ENCODE peak calls at places on chromosomes 4 and X, in four cellular contexts. I is OCI-LY7, G is ovary, D is right lobe of liver. K is an unnamed sample.
A peak's percentile ranks its signal among the peaks of the same experiment; 100 is the strongest.

GRCh38 chrX:8738588-8739189 is 6.8 kb upstream of the ANOS1 start:
- DNase-seq in I (peak; percentile 9), D (no peak), G (peak; percentile 50), K (no peak)

GRCh38 chrX:154727418-154728323 is 23.2 kb downstream of the GAB3 start:
- DNase-seq in G (peak; percentile 55), D (peak; percentile 65), I (no peak), K (no peak)

GRCh38 chr4:32985256-32985655 is 2265.1 kb downstream of the PCDH7 start:
- DNase-seq in G (no peak), D (no peak), I (no peak), K (no peak)

GRCh38 chr4:36758312-36758690 is 476.9 kb downstream of the DTHD1 start:
- DNase-seq in I (no peak), D (no peak), G (no peak), K (no peak)

GRCh38 chrX:49999048-49999447 is 76.7 kb downstream of the CLCN5 start:
- DNase-seq in D (no peak), G (no peak), I (no peak), K (no peak)

GRCh38 chr4:39614487-39615162 is 24.0 kb downstream of the SMIM14 start:
- DNase-seq in I (no peak), D (no peak), G (no peak), K (no peak)

GRCh38 chr4:53497446-53498069 is 93.7 kb downstream of the LNX1 start:
- DNase-seq in I (no peak), D (peak; percentile 65), G (peak; percentile 74), K (no peak)

GRCh38 chr4:41538887-41539498 is 1.0 kb downstream of the LIMCH1 start:
- DNase-seq in D (no peak), I (no peak), G (no peak), K (no peak)

GRCh38 chrX:119238557-119238956 is 2.5 kb downstream of the PGRMC1 start:
- DNase-seq in I (no peak), G (no peak), D (no peak), K (no peak)

GRCh38 chr4:22595684-22596083 is 79.8 kb upstream of the ADGRA3 start:
- DNase-seq in I (no peak), D (no peak), G (no peak), K (no peak)

GRCh38 chrX:100673397-100673953 is 29.5 kb downstream of the SRPX2 start:
- DNase-seq in I (no peak), G (no peak), D (no peak), K (no peak)

GRCh38 chrX:129724767-129725166 is 14.0 kb upstream of the XPNPEP2 start:
- DNase-seq in I (no peak), D (no peak), G (no peak), K (no peak)

GRCh38 chrX:82141942-82142341 is 940.0 kb downstream of the SH3BGRL start:
- DNase-seq in I (no peak), D (no peak), G (no peak), K (peak; percentile 45)

GRCh38 chrX:30957753-30958152 is 68.7 kb upstream of the TAB3 start:
- DNase-seq in G (no peak), D (no peak), I (no peak), K (no peak)

GRCh38 chrX:136866337-136867095 is 14.0 kb downstream of the RBMX start:
- DNase-seq in G (peak; percentile 43), D (no peak), I (no peak), K (no peak)

GRCh38 chr4:162485486-162485885 is 321.7 kb upstream of the FSTL5 start:
- DNase-seq in D (no peak), G (no peak), I (no peak), K (no peak)

GRCh38 chr4:45350438-45350837 is 624.1 kb upstream of the GNPDA2 start:
- DNase-seq in G (no peak), I (no peak), D (no peak), K (no peak)

GRCh38 chr4:111652986-111653385 is 492.3 kb upstream of the FAM241A start:
- DNase-seq in D (no peak), I (no peak), G (no peak), K (no peak)

GRCh38 chr4:150078041-150078995 is at the start of gene DCLK2:
- DNase-seq in D (peak; percentile 69), G (peak; percentile 94), I (no peak), K (no peak)

GRCh38 chr4:183099537-183100297 is 660 bp downstream of the WWC2 start:
- DNase-seq in G (peak; percentile 64), I (no peak), D (peak; percentile 65), K (peak; percentile 7)

GRCh38 chr4:83851261-83852084 is 315.6 kb downstream of the GPAT3 start:
- DNase-seq in D (no peak), I (no peak), G (no peak), K (no peak)

GRCh38 chr4:183256756-183257385 is 63.2 kb downstream of the CLDN22 start:
- DNase-seq in I (peak; percentile 35), G (peak; percentile 71), D (no peak), K (peak; percentile 36)

GRCh38 chr4:124279741-124280140 is 432.8 kb downstream of the ANKRD50 start:
- DNase-seq in G (no peak), D (no peak), I (no peak), K (no peak)

GRCh38 chr4:37727635-37728034 is 41.5 kb upstream of the RELL1 start:
- DNase-seq in I (no peak), D (no peak), G (no peak), K (no peak)

GRCh38 chr4:123643691-123644090 is 247.1 kb downstream of the SPRY1 start:
- DNase-seq in G (no peak), I (no peak), D (no peak), K (no peak)

GRCh38 chr4:138055890-138056289 is 186.3 kb downstream of the SLC7A11 start:
- DNase-seq in I (no peak), G (no peak), D (no peak), K (no peak)

GRCh38 chrX:48468247-48468671 is 1.8 kb downstream of the SLC38A5 start:
- DNase-seq in D (peak; percentile 30), G (no peak), I (peak; percentile 43), K (no peak)

GRCh38 chr4:1830642-1831228 is 25.2 kb downstream of the LETM1 start:
- DNase-seq in G (no peak), I (no peak), D (no peak), K (no peak)

GRCh38 chr4:44766453-44766852 is 40.1 kb upstream of the GNPDA2 start:
- DNase-seq in I (no peak), D (no peak), G (no peak), K (no peak)

GRCh38 chrX:103687696-103688191 is 1.2 kb upstream of the MORF4L2 start:
- DNase-seq in D (peak; percentile 59), I (peak; percentile 74), G (peak; percentile 80), K (peak; percentile 51)

GRCh38 chr4:180565856-180566431 is 1677.3 kb upstream of the TENM3 start:
- DNase-seq in D (no peak), I (no peak), G (no peak), K (no peak)

GRCh38 chr4:7055990-7056325 is 11.9 kb downstream of the GRPEL1 start:
- DNase-seq in I (no peak), G (no peak), D (no peak), K (no peak)

GRCh38 chrX:27660878-27661277 is 70.7 kb downstream of the DCAF8L2 start:
- DNase-seq in G (no peak), I (no peak), D (no peak), K (no peak)

GRCh38 chr4:121164291-121164690 is at the start of gene TNIP3:
- DNase-seq in I (no peak), D (no peak), G (no peak), K (no peak)

DNA sequence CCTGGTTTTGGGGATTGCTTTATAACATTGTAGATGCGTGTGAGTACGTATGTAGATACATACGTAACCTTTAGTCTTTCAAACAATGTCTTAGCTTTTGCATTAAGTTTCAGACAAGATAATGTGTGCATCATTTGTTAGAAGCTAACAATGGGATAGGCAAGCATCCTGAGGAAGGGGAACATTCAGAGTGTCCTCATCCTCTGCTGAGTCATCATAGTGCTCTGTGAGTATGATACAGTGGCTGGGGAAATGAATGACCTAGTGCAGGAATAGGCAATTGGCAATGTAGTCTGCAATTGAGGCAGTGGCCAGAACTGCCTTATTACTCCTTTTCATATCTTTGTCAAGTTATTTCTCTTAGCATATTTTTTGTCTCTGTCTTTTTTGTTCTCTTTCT is 7.3 kb downstream of the NAP1L5 start:
- DNase-seq in I (no peak), G (no peak), D (no peak), K (no peak)
- H3K27ac ChIP-seq in I (no peak overlapping the region), G (no peak overlapping the region), D (no peak overlapping the region), K (no peak overlapping the region)

GRCh38 chrX:32116047-32116446 is 1044.2 kb upstream of the FTHL17 start:
- DNase-seq in D (no peak), I (no peak), G (no peak), K (no peak)
- H3K36me3 ChIP-seq in D (no peaks in the 10 kb centered on the region), I (no peaks in the 10 kb centered on the region), G (no peaks in the 10 kb centered on the region), K (no peaks in the 10 kb centered on the region)

GRCh38 chr4:12701384-12701783 is 782.8 kb downstream of the RAB28 start:
- DNase-seq in I (no peak), G (no peak), D (no peak), K (no peak)
- H3K4me1 ChIP-seq in I (no peaks in the 10 kb centered on the region), G (no peaks in the 10 kb centered on the region), D (no peaks in the 10 kb centered on the region), K (no peaks in the 10 kb centered on the region)

GRCh38 chr4:145488310-145488709 is 6.7 kb downstream of the SMAD1 start:
- DNase-seq in G (no peak), D (no peak), I (no peak), K (no peak)
- H3K27ac ChIP-seq in G (no peak overlapping the region), D (no peak overlapping the region), I (peak overlapping the region; percentile 63), K (no peak overlapping the region)

DNA sequence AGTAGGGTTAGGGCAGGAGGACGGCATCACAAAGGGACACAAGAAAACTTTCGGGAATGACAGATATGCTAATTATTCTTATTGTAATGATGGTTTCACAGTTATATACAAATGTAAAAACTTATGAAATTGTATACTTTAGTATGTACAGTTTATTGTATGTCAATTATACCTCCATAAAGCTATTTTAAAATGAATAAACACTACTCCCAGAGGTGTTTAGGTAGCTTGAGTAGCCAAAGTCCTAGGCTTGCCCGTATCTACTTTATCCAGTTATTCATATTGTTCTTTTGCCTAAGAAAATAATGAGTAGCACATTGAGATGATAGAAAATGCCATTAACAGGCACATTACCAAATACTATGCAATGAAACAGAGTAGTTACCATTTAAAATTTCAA is 43.0 kb downstream of the RPS6KA6 start:
- DNase-seq in G (no peak), D (no peak), I (no peak), K (no peak)
- H3K36me3 ChIP-seq in G (no peaks in the 10 kb centered on the region), D (no peaks in the 10 kb centered on the region), I (no peaks in the 10 kb centered on the region), K (no peaks in the 10 kb centered on the region)

DNA sequence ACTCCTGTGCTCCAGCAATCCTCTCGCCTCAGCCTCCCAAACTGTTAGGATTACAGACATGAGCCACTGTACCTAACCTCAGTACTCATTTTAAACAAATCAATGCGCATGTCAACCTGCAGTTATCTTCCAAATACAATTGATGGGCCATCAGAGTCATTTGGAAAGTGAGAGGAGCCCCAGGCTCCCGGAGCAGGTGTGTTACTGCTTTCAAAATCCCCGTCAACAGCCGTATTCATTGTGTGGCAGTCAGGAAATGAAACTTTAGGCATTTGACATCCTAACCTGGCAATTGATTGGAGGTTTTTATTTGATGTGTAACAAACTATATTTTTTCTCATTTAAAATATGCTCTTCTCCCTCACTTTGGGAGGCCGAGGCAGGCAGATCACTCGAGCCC is 623.6 kb upstream of the TENM3 start:
- DNase-seq in I (no peak), D (no peak), G (no peak), K (no peak)
- H3K4me1 ChIP-seq in I (no peaks in the 10 kb centered on the region), D (no peaks in the 10 kb centered on the region), G (no peaks in the 10 kb centered on the region), K (no peaks in the 10 kb centered on the region)

K was measured in CD8-positive, alpha-beta T cell.